ENCODE peak calls at places on chromosome 9, in five cellular contexts. Z is tibial nerve, V is stomach, C is cardiac muscle cell, L is uterus. G is an unnamed sample. For H3K4me1, the result is how much of the 10 kb centered on the place peaks cover.

GRCh38 chr9:87120610-87121009 is 173.3 kb upstream of the GAS1 start:
- DNase-seq in V (no peak), L (no peak), C (no peak), Z (no peak), G (no peak)

GRCh38 chr9:83477571-83477970 is 60.6 kb downstream of the FRMD3 start:
- DNase-seq in C (no peak), Z (no peak), L (no peak), V (no peak), G (no peak)

GRCh38 chr9:13380903-13381302 is 101.4 kb upstream of the MPDZ start:
- DNase-seq in V (no peak), L (no peak), Z (no peak), C (no peak), G (no peak)

GRCh38 chr9:37324691-37325490 is 97.6 kb upstream of the GRHPR start:
- DNase-seq in Z (no peak), V (no peak), C (peak), L (no peak), G (no peak)

GRCh38 chr9:97176206-97176605 is 131.3 kb upstream of the CCDC180 start:
- DNase-seq in V (no peak), C (peak), L (no peak), Z (no peak), G (no peak)

GRCh38 chr9:93218671-93219420 is 34.9 kb downstream of the WNK2 start:
- DNase-seq in Z (no peak), C (no peak), V (no peak), L (no peak), G (no peak)

GRCh38 chr9:93869863-93870262 is 85.3 kb downstream of the BARX1 start:
- DNase-seq in C (no peak), Z (no peak), V (no peak), L (no peak), G (no peak)

GRCh38 chr9:92658611-92659010 is 11.3 kb downstream of the IPPK start:
- DNase-seq in Z (no peak), V (no peak), C (no peak), L (no peak), G (no peak)

GRCh38 chr9:93098236-93098946 is 2.4 kb downstream of the CARD19 start:
- DNase-seq in C (no peak), V (peak), Z (peak), L (peak), G (peak)

GRCh38 chr9:112327718-112328450 is 5.5 kb downstream of the PTBP3 start:
- DNase-seq in V (no peak), C (no peak), L (no peak), Z (no peak), G (no peak)

GRCh38 chr9:131627846-131628820 is 82.8 kb downstream of the PRRT1B start:
- DNase-seq in L (no peak), C (no peak), V (peak), Z (no peak), G (peak)

GRCh38 chr9:121353246-121353975 is 16.6 kb downstream of the STOM start:
- DNase-seq in C (no peak), Z (no peak), L (no peak), V (no peak), G (no peak)

GRCh38 chr9:137789295-137789895 is 88.2 kb upstream of the CACNA1B start:
- DNase-seq in V (no peak), C (no peak), L (no peak), Z (no peak), G (no peak)

GRCh38 chr9:97374811-97375210 is 37.1 kb upstream of the TDRD7 start:
- DNase-seq in L (no peak), V (no peak), C (no peak), Z (no peak), G (no peak)

GRCh38 chr9:137000177-137000930 is 4.0 kb upstream of the CLIC3 start:
- DNase-seq in L (no peak), C (no peak), V (no peak), Z (no peak), G (no peak)

GRCh38 chr9:123749580-123750202 is 180.2 kb downstream of the DENND1A start:
- DNase-seq in C (no peak), V (no peak), Z (no peak), L (no peak), G (no peak)
- H3K27ac ChIP-seq in C (no peak), V (no peak), Z (no peak), L (no peak), G (no peak)

DNA sequence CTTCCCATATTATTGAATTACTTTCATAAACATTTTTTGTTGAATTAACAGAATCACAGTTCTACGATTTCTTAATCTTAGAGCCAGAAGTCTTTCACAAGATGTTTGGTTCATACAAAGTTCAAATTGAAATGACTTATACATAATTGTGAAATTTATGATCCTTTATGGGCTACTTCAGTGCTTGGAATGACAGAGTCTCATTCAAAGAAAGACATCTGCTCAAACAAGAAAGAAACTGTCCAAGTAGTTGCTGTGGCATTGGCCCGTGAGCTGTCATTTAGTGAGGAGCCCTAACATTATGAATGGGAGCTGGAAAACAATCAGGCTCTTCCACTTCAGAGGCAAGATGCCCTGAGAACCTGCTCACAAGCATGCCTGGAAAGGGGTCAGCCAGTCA is 63.4 kb downstream of the AUH start:
- DNase-seq in L (no peak), Z (no peak), V (no peak), C (peak), G (no peak)
- H3K4me3 ChIP-seq in L (no peak), Z (no peak), V (no peak), C (no peak), G (no peak)

GRCh38 chr9:89553451-89554020 is 51.3 kb upstream of the GADD45G start:
- DNase-seq in L (no peak), C (no peak), Z (no peak), V (no peak), G (no peak)
- H3K4me1 ChIP-seq in L (under half), C (under half), Z (under half), V (under half), G (under half)

DNA sequence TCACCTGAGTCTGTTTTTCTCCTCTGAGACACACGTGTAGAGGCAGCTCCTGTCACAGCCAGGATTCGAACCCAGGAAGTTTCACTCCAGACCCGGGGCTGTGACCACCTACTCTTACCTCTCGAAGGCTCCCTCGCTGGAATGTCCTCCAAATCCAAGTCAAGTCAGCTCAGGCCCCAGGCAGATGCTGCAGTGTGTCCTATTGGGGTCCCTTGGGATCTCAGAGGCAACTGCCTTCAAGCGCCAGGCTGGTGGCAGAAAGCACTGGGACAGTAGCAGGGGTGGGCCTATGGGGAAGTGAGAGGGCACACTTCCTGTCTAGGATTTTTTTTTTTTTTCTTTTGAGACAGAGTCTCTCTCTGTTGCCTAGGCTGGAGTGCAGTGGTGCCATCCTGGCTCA is 762 bp upstream of the ST6GALNAC4 start:
- DNase-seq in V (no peak), Z (no peak), L (no peak), C (no peak), G (no peak)
- H3K27ac ChIP-seq in V (peak), Z (peak), L (peak), C (no peak), G (peak)

GRCh38 chr9:22244141-22245011 is 202.2 kb upstream of the DMRTA1 start:
- DNase-seq in V (peak), L (no peak), C (peak), Z (no peak), G (no peak)

GRCh38 chr9:22241024-22241423 is 205.6 kb upstream of the DMRTA1 start:
- DNase-seq in C (no peak), L (no peak), Z (no peak), V (no peak), G (no peak)

GRCh38 chr9:22240619-22241018 is 206.0 kb upstream of the DMRTA1 start:
- DNase-seq in C (no peak), V (no peak), Z (no peak), L (no peak), G (no peak)

GRCh38 chr9:22238809-22239684 is 207.6 kb upstream of the DMRTA1 start:
- DNase-seq in L (no peak), C (peak), Z (no peak), V (no peak), G (no peak)

GRCh38 chr9:22241611-22242010 is 205.0 kb upstream of the DMRTA1 start:
- DNase-seq in L (no peak), Z (no peak), C (no peak), V (no peak), G (no peak)
- H3K4me3 ChIP-seq in L (no peak), Z (no peak), C (no peak), V (no peak), G (no peak)

DNA sequence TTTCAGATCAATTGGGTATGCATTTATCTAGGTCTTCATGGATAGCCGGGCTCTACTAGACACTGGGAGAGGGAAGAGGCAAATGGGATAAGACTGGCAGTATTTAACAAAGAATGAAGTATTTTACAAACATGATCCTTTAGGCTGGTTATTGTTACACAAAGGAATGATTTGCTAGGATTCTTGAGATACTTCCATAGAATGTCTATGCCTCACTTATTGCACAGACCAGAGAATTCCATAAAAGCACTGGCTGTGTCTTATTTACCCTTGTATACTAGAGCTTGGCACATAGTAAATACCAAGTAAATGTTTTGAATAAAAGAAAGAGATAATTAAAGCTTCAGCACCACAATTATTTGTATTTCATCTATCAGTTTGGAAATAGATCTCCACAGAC is 3.6 kb downstream of the PDCD1LG2 start:
- DNase-seq in C (no peak), V (no peak), Z (no peak), L (no peak), G (no peak)
- H3K4me1 ChIP-seq in C (under half), V (under half), Z (under half), L (under half), G (under half)

DNA sequence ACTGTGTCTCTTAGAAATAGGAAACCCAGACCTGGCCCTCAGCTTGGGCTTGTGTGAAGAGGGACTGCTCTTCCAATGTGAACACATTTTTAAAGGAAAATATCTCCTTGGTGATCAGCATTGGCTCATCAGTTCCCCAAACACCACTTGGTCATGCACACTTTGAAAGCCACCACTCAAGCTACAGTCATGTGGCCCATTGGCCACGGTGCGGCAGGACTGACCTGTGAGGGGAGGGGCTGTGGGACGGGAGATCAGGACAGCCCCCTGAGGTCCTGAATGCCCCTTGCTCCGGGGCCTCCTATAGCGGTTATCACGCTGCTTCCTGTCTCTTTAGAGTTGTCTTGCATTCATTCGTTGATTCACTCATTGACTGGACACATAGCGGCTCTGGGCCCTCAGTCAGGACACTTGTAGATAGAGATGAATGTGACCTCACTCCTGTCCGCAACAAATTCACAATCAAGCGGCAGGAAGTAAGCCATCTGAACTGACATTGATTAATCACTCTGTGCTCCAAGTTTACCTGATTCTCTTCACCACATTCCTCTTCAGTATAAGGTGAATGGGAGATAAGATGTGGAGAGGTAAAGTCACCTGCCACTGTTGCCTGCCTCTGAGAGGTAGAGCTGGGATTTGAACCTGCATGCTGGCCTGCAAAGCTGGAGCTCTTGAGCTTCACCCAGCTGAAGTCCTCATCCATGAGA is 73.1 kb downstream of the COL15A1 start:
- DNase-seq in Z (no peak), C (no peak), L (no peak), V (peak), G (peak)
- H3K27ac ChIP-seq in Z (no peak), C (no peak), L (no peak), V (peak), G (no peak)

GRCh38 chr9:2623046-2623865 is 1.7 kb downstream of the VLDLR start:
- DNase-seq in C (peak), V (peak), L (peak), Z (no peak), G (peak)
- H3K4me3 ChIP-seq in C (peak), V (peak), L (peak), Z (peak), G (peak)

DNA sequence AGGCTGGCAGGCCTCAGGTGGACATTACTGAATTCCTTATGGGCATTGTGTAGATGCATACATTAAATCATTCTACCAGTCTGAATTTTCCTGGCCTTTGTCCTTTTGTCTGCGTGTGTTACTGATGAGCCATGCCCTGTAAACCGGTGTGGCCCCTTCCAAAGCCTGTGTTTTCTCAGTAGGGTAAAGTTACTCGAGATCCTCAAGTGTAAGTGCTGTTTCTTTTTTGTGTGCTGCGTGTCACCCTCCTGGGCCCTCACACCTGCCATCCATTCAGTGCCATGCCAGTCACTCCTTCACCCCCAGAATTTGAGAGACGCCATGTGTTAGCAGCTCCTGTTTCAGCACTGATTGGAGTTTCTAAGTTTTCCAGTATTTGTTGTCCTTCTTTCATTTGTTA is 288.3 kb downstream of the FANCC start:
- DNase-seq in L (no peak), V (no peak), Z (no peak), C (no peak), G (no peak)
- H3K4me1 ChIP-seq in L (under half), V (half or more), Z (under half), C (under half), G (under half)

G was measured in right atrium auricular region.